ENCODE peak calls at places on chromosomes 4 and X, in ten cellular contexts. One of them, this sample, is unnamed.

GRCh38 chrX:39736219-39737211 is 361.2 kb downstream of the BCOR start:
- DNase-seq in PC-3: peak; percentile 90
- DNase-seq in SIG-M5: no peak
- DNase-seq in pons: peak; percentile 14
- DNase-seq in HEK293T: no peak
- DNase-seq in amniotic stem cell: no peak
- DNase-seq in HCT116: no peak
- DNase-seq in RWPE1: peak; percentile 31
- DNase-seq in GM12891: no peak
- DNase-seq in T-helper 17 cell: no peak
- DNase-seq in this sample: no peak

GRCh38 chr4:145935253-145936141 is 3.1 kb downstream of the ZNF827 start:
- DNase-seq in HEK293T: peak; percentile 12
- DNase-seq in HCT116: no peak
- DNase-seq in GM12891: no peak
- DNase-seq in amniotic stem cell: no peak
- DNase-seq in T-helper 17 cell: no peak
- DNase-seq in RWPE1: no peak
- DNase-seq in SIG-M5: no peak
- DNase-seq in pons: peak; percentile 56
- DNase-seq in PC-3: no peak
- DNase-seq in this sample: peak; percentile 67

GRCh38 chr4:176988226-176988625 is 195.5 kb upstream of the VEGFC start:
- DNase-seq in HEK293T: no peak
- DNase-seq in GM12891: no peak
- DNase-seq in PC-3: peak; percentile 96
- DNase-seq in RWPE1: peak; percentile 79
- DNase-seq in SIG-M5: no peak
- DNase-seq in pons: no peak
- DNase-seq in HCT116: peak; percentile 61
- DNase-seq in amniotic stem cell: peak; percentile 85
- DNase-seq in T-helper 17 cell: no peak
- DNase-seq in this sample: no peak

GRCh38 chrX:100098660-100099375 is 311.3 kb downstream of the PCDH19 start:
- DNase-seq in HEK293T: no peak
- DNase-seq in T-helper 17 cell: no peak
- DNase-seq in PC-3: no peak
- DNase-seq in SIG-M5: no peak
- DNase-seq in RWPE1: no peak
- DNase-seq in GM12891: no peak
- DNase-seq in HCT116: no peak
- DNase-seq in pons: no peak
- DNase-seq in amniotic stem cell: no peak
- DNase-seq in this sample: no peak

GRCh38 chr4:19195696-19196095 is 1056.0 kb upstream of the SLIT2 start:
- DNase-seq in SIG-M5: no peak
- DNase-seq in PC-3: no peak
- DNase-seq in amniotic stem cell: no peak
- DNase-seq in T-helper 17 cell: no peak
- DNase-seq in RWPE1: no peak
- DNase-seq in HEK293T: no peak
- DNase-seq in pons: no peak
- DNase-seq in GM12891: no peak
- DNase-seq in HCT116: no peak
- DNase-seq in this sample: no peak

GRCh38 chrX:12383196-12383595 is 244.9 kb downstream of the FRMPD4 start:
- DNase-seq in SIG-M5: no peak
- DNase-seq in pons: no peak
- DNase-seq in HEK293T: peak; percentile 36
- DNase-seq in GM12891: no peak
- DNase-seq in HCT116: no peak
- DNase-seq in amniotic stem cell: no peak
- DNase-seq in PC-3: peak; percentile 4
- DNase-seq in T-helper 17 cell: no peak
- DNase-seq in RWPE1: no peak
- DNase-seq in this sample: no peak

GRCh38 chrX:23127586-23127985 is 127.8 kb downstream of the DDX53 start:
- DNase-seq in GM12891: no peak
- DNase-seq in PC-3: no peak
- DNase-seq in HEK293T: no peak
- DNase-seq in T-helper 17 cell: no peak
- DNase-seq in SIG-M5: no peak
- DNase-seq in HCT116: no peak
- DNase-seq in amniotic stem cell: no peak
- DNase-seq in pons: no peak
- DNase-seq in RWPE1: no peak
- DNase-seq in this sample: no peak

GRCh38 chrX:39174761-39175417 is 373.6 kb downstream of the MID1IP1 start:
- DNase-seq in pons: no peak
- DNase-seq in GM12891: no peak
- DNase-seq in PC-3: peak; percentile 4
- DNase-seq in HEK293T: no peak
- DNase-seq in T-helper 17 cell: peak; percentile 36
- DNase-seq in amniotic stem cell: no peak
- DNase-seq in RWPE1: no peak
- DNase-seq in SIG-M5: no peak
- DNase-seq in HCT116: no peak
- DNase-seq in this sample: no peak

GRCh38 chr4:187174749-187175148 is 451.1 kb upstream of the FAT1 start:
- DNase-seq in T-helper 17 cell: no peak
- DNase-seq in HCT116: no peak
- DNase-seq in amniotic stem cell: no peak
- DNase-seq in pons: no peak
- DNase-seq in SIG-M5: no peak
- DNase-seq in GM12891: no peak
- DNase-seq in RWPE1: no peak
- DNase-seq in PC-3: no peak
- DNase-seq in HEK293T: no peak
- DNase-seq in this sample: no peak

GRCh38 chr4:73055241-73055897 is 14.1 kb downstream of the COX18 start:
- DNase-seq in RWPE1: no peak
- DNase-seq in amniotic stem cell: no peak
- DNase-seq in PC-3: no peak
- DNase-seq in T-helper 17 cell: no peak
- DNase-seq in SIG-M5: no peak
- DNase-seq in HCT116: no peak
- DNase-seq in pons: peak; percentile 85
- DNase-seq in HEK293T: no peak
- DNase-seq in GM12891: no peak
- DNase-seq in this sample: no peak

GRCh38 chrX:125205084-125205917 is 114.4 kb upstream of the TEX13C start:
- DNase-seq in GM12891: no peak
- DNase-seq in SIG-M5: no peak
- DNase-seq in T-helper 17 cell: no peak
- DNase-seq in RWPE1: peak; percentile 14
- DNase-seq in pons: peak; percentile 16
- DNase-seq in PC-3: peak; percentile 66
- DNase-seq in HCT116: no peak
- DNase-seq in amniotic stem cell: no peak
- DNase-seq in HEK293T: peak; percentile 42
- DNase-seq in this sample: no peak

GRCh38 chr4:124903995-124904722 is 191.6 kb upstream of the ANKRD50 start:
- DNase-seq in HCT116: peak; percentile 47
- DNase-seq in T-helper 17 cell: no peak
- DNase-seq in SIG-M5: no peak
- DNase-seq in PC-3: peak; percentile 71
- DNase-seq in GM12891: no peak
- DNase-seq in pons: no peak
- DNase-seq in RWPE1: peak; percentile 36
- DNase-seq in amniotic stem cell: no peak
- DNase-seq in HEK293T: peak; percentile 51
- DNase-seq in this sample: no peak

GRCh38 chrX:47200385-47201150 is 6.9 kb downstream of the UBA1 start:
- DNase-seq in SIG-M5: no peak
- DNase-seq in amniotic stem cell: no peak
- DNase-seq in PC-3: peak; percentile 88
- DNase-seq in GM12891: no peak
- DNase-seq in pons: no peak
- DNase-seq in RWPE1: no peak
- DNase-seq in T-helper 17 cell: no peak
- DNase-seq in HEK293T: no peak
- DNase-seq in HCT116: no peak
- DNase-seq in this sample: no peak

GRCh38 chr4:122783301-122784215 is 43.1 kb upstream of the FGF2 start:
- DNase-seq in SIG-M5: no peak
- DNase-seq in pons: no peak
- DNase-seq in HCT116: peak; percentile 54
- DNase-seq in PC-3: peak; percentile 95
- DNase-seq in GM12891: no peak
- DNase-seq in RWPE1: peak; percentile 93
- DNase-seq in T-helper 17 cell: no peak
- DNase-seq in amniotic stem cell: peak; percentile 64
- DNase-seq in HEK293T: no peak
- DNase-seq in this sample: no peak

GRCh38 chr4:102541708-102542107 is 40.5 kb downstream of the NFKB1 start:
- DNase-seq in amniotic stem cell: no peak
- DNase-seq in RWPE1: no peak
- DNase-seq in HCT116: no peak
- DNase-seq in T-helper 17 cell: no peak
- DNase-seq in PC-3: no peak
- DNase-seq in HEK293T: no peak
- DNase-seq in GM12891: no peak
- DNase-seq in pons: peak; percentile 79
- DNase-seq in SIG-M5: no peak
- DNase-seq in this sample: no peak

GRCh38 chrX:19613645-19614323 is 98.5 kb upstream of the MAP3K15 start:
- DNase-seq in GM12891: no peak
- DNase-seq in HCT116: no peak
- DNase-seq in T-helper 17 cell: no peak
- DNase-seq in HEK293T: no peak
- DNase-seq in amniotic stem cell: no peak
- DNase-seq in PC-3: no peak
- DNase-seq in pons: no peak
- DNase-seq in SIG-M5: no peak
- DNase-seq in RWPE1: no peak
- DNase-seq in this sample: no peak

GRCh38 chr4:59936566-59936965 is 1263.6 kb upstream of the ADGRL3 start:
- DNase-seq in GM12891: no peak
- DNase-seq in pons: no peak
- DNase-seq in SIG-M5: no peak
- DNase-seq in PC-3: peak; percentile 39
- DNase-seq in HCT116: no peak
- DNase-seq in amniotic stem cell: no peak
- DNase-seq in HEK293T: no peak
- DNase-seq in T-helper 17 cell: no peak
- DNase-seq in RWPE1: no peak
- DNase-seq in this sample: no peak

GRCh38 chrX:143336261-143336660 is 181.0 kb downstream of the SPANXN3 start:
- DNase-seq in PC-3: no peak
- DNase-seq in RWPE1: no peak
- DNase-seq in amniotic stem cell: no peak
- DNase-seq in T-helper 17 cell: no peak
- DNase-seq in GM12891: no peak
- DNase-seq in HEK293T: no peak
- DNase-seq in pons: no peak
- DNase-seq in SIG-M5: no peak
- DNase-seq in HCT116: no peak
- DNase-seq in this sample: no peak

GRCh38 chr4:15501941-15502340 is 32.3 kb downstream of the CC2D2A start:
- DNase-seq in pons: no peak
- DNase-seq in HCT116: no peak
- DNase-seq in GM12891: no peak
- DNase-seq in HEK293T: no peak
- DNase-seq in T-helper 17 cell: no peak
- DNase-seq in RWPE1: no peak
- DNase-seq in amniotic stem cell: no peak
- DNase-seq in PC-3: no peak
- DNase-seq in SIG-M5: no peak
- DNase-seq in this sample: no peak

GRCh38 chr4:8439914-8440490 is 521 bp downstream of the ACOX3 start:
- DNase-seq in RWPE1: no peak
- DNase-seq in SIG-M5: no peak
- DNase-seq in amniotic stem cell: no peak
- DNase-seq in PC-3: no peak
- DNase-seq in pons: no peak
- DNase-seq in HEK293T: peak; percentile 23
- DNase-seq in HCT116: no peak
- DNase-seq in T-helper 17 cell: no peak
- DNase-seq in GM12891: no peak
- DNase-seq in this sample: no peak

GRCh38 chr4:2803624-2804448 is 11.0 kb downstream of the SH3BP2 start:
- DNase-seq in pons: no peak
- DNase-seq in HCT116: peak; percentile 40
- DNase-seq in amniotic stem cell: no peak
- DNase-seq in RWPE1: no peak
- DNase-seq in GM12891: no peak
- DNase-seq in PC-3: peak; percentile 50
- DNase-seq in SIG-M5: peak; percentile 24
- DNase-seq in HEK293T: no peak
- DNase-seq in T-helper 17 cell: no peak
- DNase-seq in this sample: no peak

GRCh38 chr4:123986268-123986798 is 589.7 kb downstream of the SPRY1 start:
- DNase-seq in HCT116: no peak
- DNase-seq in PC-3: peak; percentile 72
- DNase-seq in HEK293T: no peak
- DNase-seq in pons: no peak
- DNase-seq in T-helper 17 cell: no peak
- DNase-seq in SIG-M5: no peak
- DNase-seq in GM12891: no peak
- DNase-seq in amniotic stem cell: peak; percentile 52
- DNase-seq in RWPE1: peak; percentile 25
- DNase-seq in this sample: no peak

GRCh38 chrX:71184803-71185495 is 38.1 kb upstream of the GJB1 start:
- DNase-seq in HEK293T: no peak
- DNase-seq in SIG-M5: no peak
- DNase-seq in GM12891: no peak
- DNase-seq in amniotic stem cell: no peak
- DNase-seq in HCT116: no peak
- DNase-seq in PC-3: peak; percentile 34
- DNase-seq in pons: no peak
- DNase-seq in T-helper 17 cell: no peak
- DNase-seq in RWPE1: no peak
- DNase-seq in this sample: no peak

GRCh38 chr4:74628808-74629616 is 165.3 kb downstream of the BTC start:
- DNase-seq in HCT116: no peak
- DNase-seq in PC-3: peak; percentile 52
- DNase-seq in SIG-M5: peak; percentile 60
- DNase-seq in T-helper 17 cell: no peak
- DNase-seq in HEK293T: no peak
- DNase-seq in amniotic stem cell: no peak
- DNase-seq in GM12891: no peak
- DNase-seq in RWPE1: no peak
- DNase-seq in pons: peak; percentile 19
- DNase-seq in this sample: no peak

GRCh38 chr4:136495076-136495475 is 1037.2 kb downstream of the PCDH18 start:
- DNase-seq in PC-3: no peak
- DNase-seq in pons: peak; percentile 12
- DNase-seq in SIG-M5: no peak
- DNase-seq in T-helper 17 cell: no peak
- DNase-seq in RWPE1: no peak
- DNase-seq in HCT116: no peak
- DNase-seq in amniotic stem cell: no peak
- DNase-seq in GM12891: no peak
- DNase-seq in HEK293T: no peak
- DNase-seq in this sample: no peak